ENCODE peak calls at places on chromosomes 1 and 21, in four cellular contexts. H is T-helper 1 cell, E is Daoy, J is HEK293T. X is an unnamed sample.

GRCh38 chr1:208731976-208732821 is 488.0 kb upstream of the PLXNA2 start:
- DNase-seq in H (no peak), E (no peak), J (no peak), X (no peak)

GRCh38 chr1:179145521-179145920 is 63.7 kb downstream of the TOR3A start:
- DNase-seq in H (no peak), E (no peak), J (no peak), X (no peak)

GRCh38 chr1:18951818-18952391 is 4.6 kb downstream of the IFFO2 start:
- DNase-seq in H (peak), E (peak), J (no peak), X (peak)

GRCh38 chr1:35656148-35656862 is 15.0 kb upstream of the PSMB2 start:
- DNase-seq in H (no peak), E (peak), J (no peak), X (no peak)

GRCh38 chr1:169692766-169693460 is 18.5 kb downstream of the SELL start:
- DNase-seq in H (no peak), E (no peak), J (no peak), X (peak)

GRCh38 chr1:2528966-2529750 is 905 bp downstream of the HES5 start:
- DNase-seq in H (no peak), E (no peak), J (no peak), X (peak)

GRCh38 chr1:214123061-214123784 is 135.4 kb downstream of the PROX1 start:
- DNase-seq in H (no peak), E (peak), J (peak), X (no peak)

GRCh38 chr1:14598498-14599172 is at the start of gene KAZN:
- DNase-seq in H (no peak), E (peak), J (peak), X (no peak)

GRCh38 chr1:1216770-1217620 is 3.0 kb upstream of the TNFRSF4 start:
- DNase-seq in H (peak), E (no peak), J (no peak), X (peak)

GRCh38 chr1:172399369-172400072 is 21.0 kb upstream of the C1orf105 start:
- DNase-seq in H (no peak), E (peak), J (peak), X (no peak)

GRCh38 chr1:167328762-167329483 is 108.2 kb downstream of the POU2F1 start:
- DNase-seq in H (no peak), E (no peak), J (no peak), X (no peak)

GRCh38 chr21:18801468-18801867 is 397.9 kb upstream of the TMPRSS15 start:
- DNase-seq in H (no peak), E (no peak), J (no peak), X (no peak)

GRCh38 chr1:215682232-215682631 is 115.1 kb downstream of the KCTD3 start:
- DNase-seq in H (no peak), E (no peak), J (no peak), X (no peak)

GRCh38 chr1:201628490-201628889 is 89.6 kb downstream of the NAV1 start:
- DNase-seq in H (no peak), E (no peak), J (no peak), X (no peak)

GRCh38 chr1:94821636-94822305 is 1.6 kb downstream of the SLC44A3 start:
- DNase-seq in H (no peak), E (no peak), J (no peak), X (no peak)

GRCh38 chr1:63878914-63879313 is 105.1 kb downstream of the ROR1 start:
- DNase-seq in H (no peak), E (no peak), J (no peak), X (no peak)

GRCh38 chr1:67213164-67213563 is 46.9 kb downstream of the IL23R start:
- DNase-seq in H (no peak), E (peak), J (peak), X (no peak)

GRCh38 chr1:161367684-161368398 is at the start of gene CFAP126:
- DNase-seq in H (peak), E (peak), J (peak), X (peak)

GRCh38 chr1:206923009-206923960 is 1.5 kb upstream of the FCMR start:
- DNase-seq in H (peak), E (no peak), J (no peak), X (peak)

GRCh38 chr1:6208723-6209660 is 3.1 kb downstream of the RNF207 start:
- DNase-seq in H (no peak), E (peak), J (no peak), X (no peak)

GRCh38 chr1:117959364-117959763 is 29.8 kb downstream of the WDR3 start:
- DNase-seq in H (no peak), E (peak), J (no peak), X (no peak)

X was measured in effector CD4-positive, alpha-beta T cell.